ENCODE peak calls at places on chromosomes 4 and X, in six cellular contexts. D is cardiac muscle cell, K is NT2/D1, U is uterus, F is gastrocnemius medialis, N is GM23338. Z is an unnamed sample.

GRCh38 chrX:19541196-19541595 is 25.9 kb upstream of the MAP3K15 start:
- DNase-seq in D (no peak), K (no peak), F (no peak), N (no peak), U (no peak), Z (no peak)

GRCh38 chr4:88503344-88503743 is 20.2 kb downstream of the PYURF start:
- DNase-seq in N (no peak), K (no peak), F (no peak), U (no peak), D (no peak), Z (no peak)

GRCh38 chrX:21740329-21741274 is 17.3 kb downstream of the SMPX start:
- DNase-seq in K (no peak), F (peak; percentile 62), N (no peak), U (no peak), D (no peak), Z (peak; percentile 39)

GRCh38 chr4:3460926-3461325 is 2.2 kb upstream of the DOK7 start:
- DNase-seq in U (no peak), K (no peak), D (no peak), F (peak; percentile 63), N (no peak), Z (no peak)

GRCh38 chr4:7295201-7295916 is 103.0 kb downstream of the SORCS2 start:
- DNase-seq in U (peak; percentile 43), D (peak; percentile 71), F (no peak), K (no peak), N (no peak), Z (no peak)

GRCh38 chrX:39736219-39737211 is 361.2 kb downstream of the BCOR start:
- DNase-seq in U (peak; percentile 71), N (no peak), D (peak; percentile 89), K (no peak), F (peak; percentile 85), Z (no peak)

GRCh38 chrX:154411981-154412340 is 622 bp downstream of the TAFAZZIN start:
- DNase-seq in D (peak; percentile 54), N (peak; percentile 77), U (peak; percentile 73), F (peak; percentile 73), K (no peak), Z (peak; percentile 43)

GRCh38 chr4:165058676-165059075 is 5.0 kb downstream of the TRIM75 start:
- DNase-seq in F (no peak), U (no peak), N (no peak), K (no peak), D (no peak), Z (no peak)

GRCh38 chrX:110409925-110410324 is 51.3 kb downstream of the RTL9 start:
- DNase-seq in U (no peak), K (no peak), N (no peak), F (no peak), D (no peak), Z (no peak)

GRCh38 chrX:106284431-106285025 is 116.4 kb downstream of the PWWP3B start:
- DNase-seq in D (no peak), K (no peak), N (no peak), U (no peak), F (no peak), Z (no peak)

GRCh38 chr4:98546910-98547544 is 111.4 kb downstream of the TSPAN5 start:
- DNase-seq in F (no peak), D (peak; percentile 86), N (peak; percentile 45), U (peak; percentile 65), K (no peak), Z (no peak)

GRCh38 chrX:103688949-103689348 is 2.5 kb upstream of the MORF4L2 start:
- DNase-seq in N (peak; percentile 23), K (no peak), D (peak; percentile 59), F (no peak), U (no peak), Z (no peak)

GRCh38 chr4:186249785-186250739 is 15.9 kb upstream of the F11 start:
- DNase-seq in K (peak; percentile 36), N (peak; percentile 85), D (peak; percentile 3), F (no peak), U (no peak), Z (no peak)

GRCh38 chrX:132267392-132267791 is 48.1 kb upstream of the RAP2C start:
- DNase-seq in U (no peak), K (no peak), F (no peak), N (no peak), D (no peak), Z (no peak)

GRCh38 chr4:143538979-143539669 is 25.6 kb downstream of the SMARCA5 start:
- DNase-seq in D (no peak), U (no peak), N (no peak), K (no peak), F (no peak), Z (no peak)
- H3K36me3 ChIP-seq in D (peaks cover 79% of the 10 kb centered on the region), U (no peaks in the 10 kb centered on the region), N (peaks cover 90% of the 10 kb centered on the region), K (peaks cover 85% of the 10 kb centered on the region), F (peaks cover 3% of the 10 kb centered on the region), Z (no peaks in the 10 kb centered on the region)

GRCh38 chr4:121674191-121674590 is 22.6 kb downstream of the ANXA5 start:
- DNase-seq in D (no peak), K (no peak), N (no peak), U (no peak), F (no peak), Z (no peak)
- H3K36me3 ChIP-seq in D (peaks cover 28% of the 10 kb centered on the region), K (peaks cover 88% of the 10 kb centered on the region), N (peaks cover 30% of the 10 kb centered on the region), U (no peaks in the 10 kb centered on the region), F (no peaks in the 10 kb centered on the region), Z (no peaks in the 10 kb centered on the region)

GRCh38 chrX:129981207-129981553 is 1.3 kb upstream of the BCORL1 start:
- DNase-seq in U (no peak), N (no peak), K (no peak), D (no peak), F (no peak), Z (no peak)

GRCh38 chrX:129981752-129982299 is 609 bp upstream of the BCORL1 start:
- DNase-seq in N (no peak), F (no peak), U (peak; percentile 20), D (no peak), K (no peak), Z (no peak)

GRCh38 chrX:129982300-129983246 is at the start of gene BCORL1:
- DNase-seq in K (peak; percentile 74), F (peak; percentile 87), N (peak; percentile 89), U (peak; percentile 90), D (peak; percentile 96), Z (peak; percentile 88)

GRCh38 chrX:129984196-129984962 is 1.9 kb downstream of the BCORL1 start:
- DNase-seq in U (peak; percentile 39), K (no peak), N (peak; percentile 32), D (peak; percentile 21), F (no peak), Z (peak; percentile 61)

DNA sequence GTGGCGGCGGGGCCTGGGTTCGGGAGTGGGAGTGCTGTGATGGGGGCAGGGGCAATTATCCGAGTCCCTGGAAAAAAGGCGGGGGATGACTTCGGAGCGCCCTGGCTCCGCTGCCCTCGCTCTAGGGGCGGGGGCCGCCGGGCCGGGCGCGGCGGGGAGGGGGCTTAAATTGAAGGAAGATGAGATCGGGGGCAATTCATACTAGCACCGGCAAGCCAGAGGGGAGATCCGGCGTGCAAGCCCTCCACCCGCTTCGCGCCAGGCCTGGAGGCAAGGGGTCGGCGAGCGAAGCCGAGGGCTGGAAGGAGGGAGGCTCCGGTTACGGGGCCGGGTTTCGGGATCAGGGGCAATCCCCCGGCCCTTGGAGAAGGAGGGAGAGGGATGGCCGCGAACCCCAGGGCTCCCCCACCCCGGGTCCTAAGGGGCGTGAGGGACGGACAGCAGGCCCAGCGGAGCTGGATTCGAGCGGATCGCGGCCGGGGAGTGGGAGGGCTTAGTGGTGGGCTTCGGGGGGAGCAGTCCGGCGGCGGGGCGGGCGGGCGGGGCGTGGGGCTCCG is 1.2 kb downstream of the BCORL1 start:
- DNase-seq in K (no peak), D (no peak), F (no peak), U (peak; percentile 24), N (peak; percentile 50), Z (peak; percentile 24)
- H3K36me3 ChIP-seq in K (no peaks in the 10 kb centered on the region), D (no peaks in the 10 kb centered on the region), F (no peaks in the 10 kb centered on the region), U (no peaks in the 10 kb centered on the region), N (no peaks in the 10 kb centered on the region), Z (no peaks in the 10 kb centered on the region)

DNA sequence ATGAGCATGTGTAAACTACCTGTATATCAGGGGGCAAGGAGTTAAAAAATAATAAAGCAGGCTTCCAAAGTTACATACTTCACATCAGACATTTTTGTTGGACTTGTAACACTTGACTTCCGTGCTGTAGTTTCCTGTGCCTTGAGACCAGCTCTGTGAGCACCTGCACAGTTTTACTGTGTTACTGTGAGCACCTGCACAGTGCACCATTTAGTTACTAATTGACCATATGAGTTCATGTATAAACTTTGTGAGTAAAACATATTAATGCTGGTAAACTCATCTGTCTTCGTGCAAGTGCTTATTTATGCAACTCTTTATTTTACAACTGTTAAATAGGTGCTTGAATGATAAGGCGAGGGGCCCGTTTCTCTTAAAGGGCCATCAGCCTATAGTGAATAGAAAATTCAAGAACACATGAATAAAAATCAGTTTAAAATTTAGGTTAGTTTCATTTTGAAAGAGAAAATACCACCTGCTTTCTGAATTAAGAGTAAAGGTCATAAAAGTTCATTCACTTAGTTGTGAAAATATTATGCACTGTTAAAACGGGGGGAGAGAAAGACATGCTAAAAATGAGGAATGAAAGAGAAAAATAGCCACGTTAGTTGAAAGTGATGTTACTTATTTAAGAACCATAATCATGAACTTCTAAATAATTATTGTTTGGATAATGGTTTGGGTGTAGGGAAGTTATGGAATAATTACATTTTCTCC is 42.4 kb downstream of the USP9X start:
- DNase-seq in D (no peak), K (no peak), F (no peak), U (no peak), N (no peak), Z (no peak)
- H3K36me3 ChIP-seq in D (peaks cover 22% of the 10 kb centered on the region), K (peaks cover 54% of the 10 kb centered on the region), F (no peaks in the 10 kb centered on the region), U (no peaks in the 10 kb centered on the region), N (peaks cover 25% of the 10 kb centered on the region), Z (no peaks in the 10 kb centered on the region)

GRCh38 chr4:957581-958313 is 15.6 kb downstream of the DGKQ start:
- DNase-seq in D (no peak), F (no peak), N (no peak), U (peak; percentile 13), K (no peak), Z (no peak)
- H3K36me3 ChIP-seq in D (no peaks in the 10 kb centered on the region), F (no peaks in the 10 kb centered on the region), N (no peaks in the 10 kb centered on the region), U (no peaks in the 10 kb centered on the region), K (peaks cover 53% of the 10 kb centered on the region), Z (no peaks in the 10 kb centered on the region)

DNA sequence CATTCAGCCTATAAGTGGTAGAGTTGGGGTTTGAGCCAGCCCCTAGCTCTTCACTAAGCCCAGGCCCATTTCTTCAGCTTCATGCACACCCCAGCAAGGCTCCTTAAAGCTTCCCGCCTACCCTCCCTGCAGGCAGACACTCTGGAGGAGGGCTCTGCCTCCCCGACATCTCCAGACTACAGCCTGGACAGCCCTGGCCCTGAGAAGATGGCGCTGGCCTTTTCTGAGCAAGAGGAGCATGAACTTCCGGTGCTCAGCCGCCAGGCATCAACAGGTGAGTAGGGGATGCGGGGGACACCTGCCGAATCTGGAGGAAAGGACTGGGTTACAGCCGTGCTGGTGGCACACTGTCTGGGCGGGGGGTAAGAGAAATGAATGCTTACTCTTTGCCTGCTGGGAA is 11.1 kb downstream of the SASH3 start:
- DNase-seq in U (no peak), K (no peak), N (no peak), D (no peak), F (no peak), Z (no peak)
- H3K36me3 ChIP-seq in U (no peaks in the 10 kb centered on the region), K (no peaks in the 10 kb centered on the region), N (no peaks in the 10 kb centered on the region), D (no peaks in the 10 kb centered on the region), F (no peaks in the 10 kb centered on the region), Z (no peaks in the 10 kb centered on the region)

GRCh38 chr4:143207555-143207954 is 22.8 kb downstream of the USP38 start:
- DNase-seq in F (no peak), N (peak; percentile 17), D (peak; percentile 45), K (no peak), U (no peak), Z (peak; percentile 28)
- H3K36me3 ChIP-seq in F (no peaks in the 10 kb centered on the region), N (peaks cover 17% of the 10 kb centered on the region), D (peaks cover 49% of the 10 kb centered on the region), K (peaks cover 53% of the 10 kb centered on the region), U (no peaks in the 10 kb centered on the region), Z (no peaks in the 10 kb centered on the region)

Z was measured in Caco-2.